ENCODE peak calls at places on chromosomes 1 and 21, in five cellular contexts. V is K562, B is GM12878, N is HepG2, I is H1. W is an unnamed sample.

GRCh38 chr1:108624069-108624468 is 36.8 kb downstream of the HENMT1 start:
- DNase-seq in N (no peak), B (no peak), I (no peak), V (no peak), W (no peak)

GRCh38 chr1:86069757-86070145 is 86.8 kb downstream of the COL24A1 start:
- DNase-seq in B (no peak), N (no peak), V (no peak), I (no peak), W (no peak)

GRCh38 chr1:181310560-181310959 is 172.8 kb upstream of the CACNA1E start:
- DNase-seq in I (no peak), B (no peak), V (no peak), N (peak; percentile 50), W (no peak)

GRCh38 chr1:22602060-22602740 is 34.2 kb upstream of the C1QA start:
- DNase-seq in I (no peak), B (no peak), N (no peak), V (no peak), W (no peak)

GRCh38 chr1:218101409-218101808 is 183.7 kb upstream of the RRP15 start:
- DNase-seq in B (no peak), N (no peak), I (no peak), V (no peak), W (no peak)

GRCh38 chr1:87450615-87451209 is 122.0 kb downstream of the LMO4 start:
- DNase-seq in I (no peak), B (peak; percentile 24), V (peak; percentile 11), N (peak; percentile 21), W (peak; percentile 21)

GRCh38 chr1:54356680-54357147 is 49.5 kb downstream of the SSBP3 start:
- DNase-seq in I (no peak), V (no peak), B (peak; percentile 33), N (no peak), W (no peak)

GRCh38 chr1:11802973-11803885 is 2.5 kb downstream of the MTHFR start:
- DNase-seq in B (peak; percentile 42), N (peak; percentile 64), I (peak; percentile 88), V (peak; percentile 90), W (no peak)

GRCh38 chr1:86423873-86424272 is at the start of gene CLCA2:
- DNase-seq in N (no peak), V (no peak), B (no peak), I (no peak), W (no peak)

GRCh38 chr1:168091720-168092119 is 45.0 kb downstream of the GPR161 start:
- DNase-seq in B (no peak), N (no peak), I (no peak), V (no peak), W (no peak)

GRCh38 chr1:184163674-184164470 is 112.3 kb downstream of the TSEN15 start:
- DNase-seq in I (no peak), N (no peak), V (no peak), B (peak; percentile 42), W (no peak)

GRCh38 chr1:202953412-202953811 is 4.7 kb downstream of the ADIPOR1 start:
- DNase-seq in V (no peak), I (no peak), N (no peak), B (no peak), W (no peak)

GRCh38 chr1:230498704-230499103 is 72.6 kb upstream of the PGBD5 start:
- DNase-seq in B (no peak), I (no peak), N (no peak), V (no peak), W (no peak)

GRCh38 chr1:247335871-247336270 is 4.2 kb upstream of the ZNF496 start:
- DNase-seq in B (no peak), V (no peak), N (no peak), I (no peak), W (no peak)

GRCh38 chr1:53063744-53064515 is 1.9 kb downstream of the PODN start:
- DNase-seq in V (no peak), B (no peak), I (peak; percentile 44), N (no peak), W (no peak)

GRCh38 chr1:171472183-171472647 is 13.1 kb upstream of the PRRC2C start:
- DNase-seq in N (no peak), B (peak; percentile 25), V (no peak), I (no peak), W (no peak)

GRCh38 chr1:172143384-172144025 is 277.0 kb upstream of the C1orf105 start:
- DNase-seq in V (no peak), B (no peak), N (no peak), I (no peak), W (no peak)

GRCh38 chr21:38140192-38140905 is 116.4 kb upstream of the KCNJ15 start:
- DNase-seq in I (no peak), B (no peak), N (no peak), V (no peak), W (peak; percentile 17)

GRCh38 chr1:53073287-53073686 is 11.3 kb downstream of the PODN start:
- DNase-seq in V (no peak), B (no peak), N (no peak), I (no peak), W (no peak)

GRCh38 chr1:204880906-204881305 is 10.2 kb downstream of the NFASC start:
- DNase-seq in I (no peak), V (no peak), B (no peak), N (no peak), W (no peak)

GRCh38 chr1:204885288-204885711 is 14.6 kb downstream of the NFASC start:
- DNase-seq in V (no peak), B (no peak), N (peak; percentile 63), I (peak; percentile 27), W (no peak)

GRCh38 chr1:204883405-204883804 is 12.7 kb downstream of the NFASC start:
- DNase-seq in B (no peak), V (no peak), N (no peak), I (no peak), W (no peak)

GRCh38 chr1:204879351-204879750 is 8.7 kb downstream of the NFASC start:
- DNase-seq in I (no peak), N (no peak), V (no peak), B (no peak), W (no peak)

DNA sequence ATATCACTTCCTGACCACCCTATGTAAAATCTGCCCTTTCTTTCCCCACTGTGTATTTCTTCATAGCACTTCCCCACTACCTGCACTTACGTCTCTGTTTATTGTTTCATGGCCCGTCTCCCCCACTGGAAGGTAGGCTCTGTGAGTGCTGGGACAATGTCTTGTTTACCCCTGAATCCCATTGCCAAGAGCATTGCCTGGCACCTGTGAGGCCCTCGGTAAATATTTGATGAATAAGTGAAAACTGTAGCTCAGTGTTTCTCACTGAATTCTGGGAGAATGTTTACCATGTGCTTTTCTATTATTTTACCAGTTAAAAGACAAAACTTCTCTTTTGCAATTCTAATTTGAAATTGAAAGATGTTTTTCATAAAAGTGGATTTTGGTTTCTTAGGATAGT is 11.8 kb downstream of the NFASC start:
- DNase-seq in I (no peak), V (no peak), B (no peak), N (peak; percentile 24), W (no peak)
- H3K4me1 ChIP-seq in I (peaks cover 3% of the 10 kb centered on the region), V (no peaks in the 10 kb centered on the region), B (no peaks in the 10 kb centered on the region), N (peaks cover 29% of the 10 kb centered on the region), W (no peaks in the 10 kb centered on the region)

GRCh38 chr21:31372176-31372765 is 28.2 kb upstream of the TIAM1 start:
- DNase-seq in B (no peak), I (no peak), V (no peak), N (no peak), W (no peak)
- TF ChIP-seq KDM1A in B (no peak), I (no peak), V (no peak), N (no peak), W (no peak)

DNA sequence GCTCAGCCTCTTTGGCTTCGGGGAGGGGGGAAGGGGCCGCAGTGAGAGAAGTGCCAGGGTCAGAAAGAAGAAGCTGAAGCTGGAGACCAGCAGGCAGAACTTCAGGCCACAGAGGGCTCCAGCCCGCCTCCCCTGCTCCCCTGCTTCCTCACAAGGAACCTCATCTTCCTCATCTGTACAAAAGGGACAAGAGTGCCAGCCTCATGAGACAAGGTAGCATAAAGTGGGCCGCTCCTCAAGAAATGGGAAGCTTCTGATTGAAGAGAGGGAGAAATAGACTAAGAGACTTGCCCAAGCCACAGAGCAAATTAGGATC is 39.7 kb downstream of the AHDC1 start:
- DNase-seq in I (no peak), B (no peak), V (no peak), N (no peak), W (no peak)
- H3K4me2 ChIP-seq in I (no peak overlapping the region), B (no peak overlapping the region), V (peak overlapping the region; percentile 4), N (peak overlapping the region; percentile 86), W (peak overlapping the region; percentile 83)

GRCh38 chr1:45868861-45869260 is 65.4 kb downstream of the MAST2 start:
- DNase-seq in N (peak; percentile 38), I (no peak), V (no peak), B (no peak), W (no peak)
- H3K4me1 ChIP-seq in N (peaks cover 90% of the 10 kb centered on the region), I (peaks cover 6% of the 10 kb centered on the region), V (no peaks in the 10 kb centered on the region), B (no peaks in the 10 kb centered on the region), W (peaks cover 82% of the 10 kb centered on the region)

GRCh38 chr1:246324711-246325110 is 182.4 kb downstream of the SMYD3 start:
- DNase-seq in I (no peak), B (no peak), V (no peak), N (no peak), W (peak; percentile 69)
- TF ChIP-seq KDM1A in I (no peak), B (no peak), V (no peak), N (no peak), W (no peak)

GRCh38 chr1:9929431-9930385 is 13.5 kb downstream of the LZIC start:
- DNase-seq in V (peak; percentile 91), I (peak; percentile 54), B (no peak), N (peak; percentile 97), W (no peak)
- H3K4me2 ChIP-seq in V (peak overlapping the region; percentile 54), I (peak overlapping the region; percentile 14), B (no peak overlapping the region), N (peak overlapping the region; percentile 73), W (no peak overlapping the region)

W was measured in A549.